ENCODE peak calls at places on chromosomes 7 and 10, in six cellular contexts. One of them, this sample, is unnamed.

GRCh38 chr10:78645053-78645787 is 423.5 kb upstream of the ZMIZ1 start:
- DNase-seq in brain microvascular endothelial cell: no peak
- DNase-seq in HCT116: no peak
- DNase-seq in GM23338: no peak
- DNase-seq in choroid plexus epithelial cell: no peak
- DNase-seq in spleen: no peak
- DNase-seq in this sample: no peak

GRCh38 chr7:108568801-108569380 is 615 bp downstream of the THAP5 start:
- DNase-seq in choroid plexus epithelial cell: no peak
- DNase-seq in spleen: no peak
- DNase-seq in HCT116: no peak
- DNase-seq in GM23338: no peak
- DNase-seq in brain microvascular endothelial cell: no peak
- DNase-seq in this sample: no peak

GRCh38 chr10:88991161-88991899 is 732 bp downstream of the FAS start:
- DNase-seq in HCT116: peak; percentile 35
- DNase-seq in GM23338: peak; percentile 74
- DNase-seq in choroid plexus epithelial cell: peak; percentile 88
- DNase-seq in brain microvascular endothelial cell: peak; percentile 66
- DNase-seq in spleen: peak; percentile 92
- DNase-seq in this sample: peak; percentile 81

GRCh38 chr10:10831085-10831484 is 186.6 kb upstream of the CELF2 start:
- DNase-seq in choroid plexus epithelial cell: peak; percentile 83
- DNase-seq in GM23338: no peak
- DNase-seq in spleen: no peak
- DNase-seq in brain microvascular endothelial cell: peak; percentile 85
- DNase-seq in HCT116: no peak
- DNase-seq in this sample: peak; percentile 100

GRCh38 chr10:30820282-30820991 is 190.9 kb upstream of the LYZL2 start:
- DNase-seq in GM23338: no peak
- DNase-seq in brain microvascular endothelial cell: peak; percentile 86
- DNase-seq in choroid plexus epithelial cell: peak; percentile 79
- DNase-seq in HCT116: no peak
- DNase-seq in spleen: no peak
- DNase-seq in this sample: peak; percentile 95

GRCh38 chr10:131116216-131117005 is 195.1 kb downstream of the TCERG1L start:
- DNase-seq in GM23338: no peak
- DNase-seq in HCT116: no peak
- DNase-seq in spleen: no peak
- DNase-seq in choroid plexus epithelial cell: no peak
- DNase-seq in brain microvascular endothelial cell: no peak
- DNase-seq in this sample: no peak

GRCh38 chr10:117551322-117552155 is 9.0 kb downstream of the EMX2 start:
- DNase-seq in GM23338: peak; percentile 37
- DNase-seq in HCT116: no peak
- DNase-seq in brain microvascular endothelial cell: no peak
- DNase-seq in choroid plexus epithelial cell: no peak
- DNase-seq in spleen: peak; percentile 6
- DNase-seq in this sample: no peak

GRCh38 chr10:115951242-115951641 is 321.8 kb downstream of the GFRA1 start:
- DNase-seq in brain microvascular endothelial cell: no peak
- DNase-seq in choroid plexus epithelial cell: no peak
- DNase-seq in HCT116: no peak
- DNase-seq in GM23338: no peak
- DNase-seq in spleen: no peak
- DNase-seq in this sample: no peak

GRCh38 chr10:76311752-76312699 is 880.6 kb downstream of the LRMDA start:
- DNase-seq in spleen: no peak
- DNase-seq in HCT116: peak; percentile 8
- DNase-seq in brain microvascular endothelial cell: no peak
- DNase-seq in choroid plexus epithelial cell: peak; percentile 22
- DNase-seq in GM23338: peak; percentile 81
- DNase-seq in this sample: peak; percentile 45

GRCh38 chr7:1662101-1662500 is 8.0 kb upstream of the ELFN1 start:
- DNase-seq in spleen: peak; percentile 58
- DNase-seq in brain microvascular endothelial cell: no peak
- DNase-seq in HCT116: no peak
- DNase-seq in choroid plexus epithelial cell: no peak
- DNase-seq in GM23338: no peak
- DNase-seq in this sample: no peak

GRCh38 chr10:56096226-56096517 is 264.9 kb downstream of the ZWINT start:
- DNase-seq in brain microvascular endothelial cell: no peak
- DNase-seq in spleen: no peak
- DNase-seq in choroid plexus epithelial cell: no peak
- DNase-seq in HCT116: no peak
- DNase-seq in GM23338: no peak
- DNase-seq in this sample: no peak

GRCh38 chr10:63766766-63767505 is 245.7 kb downstream of the REEP3 start:
- DNase-seq in choroid plexus epithelial cell: peak; percentile 97
- DNase-seq in HCT116: no peak
- DNase-seq in spleen: no peak
- DNase-seq in brain microvascular endothelial cell: peak; percentile 78
- DNase-seq in GM23338: peak; percentile 18
- DNase-seq in this sample: peak; percentile 63

GRCh38 chr10:22625511-22626288 is 88.7 kb downstream of the PIP4K2A start:
- DNase-seq in brain microvascular endothelial cell: peak; percentile 54
- DNase-seq in GM23338: peak; percentile 33
- DNase-seq in HCT116: no peak
- DNase-seq in choroid plexus epithelial cell: peak; percentile 46
- DNase-seq in spleen: no peak
- DNase-seq in this sample: no peak

GRCh38 chr7:80054356-80054755 is 80.3 kb upstream of the GNAI1 start:
- DNase-seq in GM23338: no peak
- DNase-seq in HCT116: no peak
- DNase-seq in brain microvascular endothelial cell: no peak
- DNase-seq in choroid plexus epithelial cell: peak; percentile 28
- DNase-seq in spleen: no peak
- DNase-seq in this sample: peak; percentile 76

GRCh38 chr7:51187941-51188340 is 128.7 kb downstream of the COBL start:
- DNase-seq in spleen: peak; percentile 70
- DNase-seq in GM23338: peak; percentile 92
- DNase-seq in choroid plexus epithelial cell: no peak
- DNase-seq in HCT116: no peak
- DNase-seq in brain microvascular endothelial cell: no peak
- DNase-seq in this sample: no peak

GRCh38 chr7:41579961-41580935 is 122.6 kb downstream of the INHBA start:
- DNase-seq in brain microvascular endothelial cell: peak; percentile 85
- DNase-seq in spleen: no peak
- DNase-seq in GM23338: no peak
- DNase-seq in choroid plexus epithelial cell: peak; percentile 53
- DNase-seq in HCT116: no peak
- DNase-seq in this sample: peak; percentile 85

DNA sequence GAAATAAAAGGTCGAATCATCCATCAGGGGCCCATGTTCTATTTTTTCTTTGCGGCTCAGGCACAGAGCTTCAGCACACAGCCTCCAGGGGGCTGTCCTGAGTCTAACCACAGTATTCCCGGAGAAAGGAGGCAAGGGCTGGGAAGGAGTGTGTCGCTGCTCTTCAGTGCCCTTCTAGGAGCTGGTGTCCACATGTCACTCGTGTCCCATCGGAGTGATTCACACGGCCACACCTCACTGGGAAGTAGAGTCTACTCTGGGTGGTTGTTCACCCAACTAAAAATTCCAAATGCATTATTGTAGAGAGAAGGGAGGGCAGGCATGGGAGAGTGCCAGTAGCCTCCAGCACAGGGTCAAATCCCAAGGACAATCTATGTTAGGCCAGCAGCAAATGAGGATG is 114.8 kb upstream of the LANCL2 start:
- DNase-seq in choroid plexus epithelial cell: peak; percentile 23
- DNase-seq in brain microvascular endothelial cell: no peak
- DNase-seq in GM23338: peak; percentile 84
- DNase-seq in spleen: no peak
- DNase-seq in HCT116: peak; percentile 48
- DNase-seq in this sample: peak; percentile 25
- TF ChIP-seq CTCF in choroid plexus epithelial cell: peak; percentile 63
- TF ChIP-seq CTCF in brain microvascular endothelial cell: peak; percentile 77
- TF ChIP-seq CTCF in GM23338: peak; percentile 68
- TF ChIP-seq CTCF in spleen: no peak
- TF ChIP-seq CTCF in HCT116: peak; percentile 92
- TF ChIP-seq CTCF in this sample: peak; percentile 61

GRCh38 chr10:97734021-97734420 is 2.9 kb upstream of the ZFYVE27 start:
- DNase-seq in spleen: no peak
- DNase-seq in brain microvascular endothelial cell: no peak
- DNase-seq in choroid plexus epithelial cell: no peak
- DNase-seq in GM23338: no peak
- DNase-seq in HCT116: no peak
- DNase-seq in this sample: no peak

GRCh38 chr10:97737770-97738265 is 890 bp downstream of the ZFYVE27 start:
- DNase-seq in choroid plexus epithelial cell: no peak
- DNase-seq in HCT116: no peak
- DNase-seq in brain microvascular endothelial cell: no peak
- DNase-seq in GM23338: no peak
- DNase-seq in spleen: no peak
- DNase-seq in this sample: no peak

GRCh38 chr10:97738616-97739015 is 1.7 kb downstream of the ZFYVE27 start:
- DNase-seq in HCT116: no peak
- DNase-seq in spleen: no peak
- DNase-seq in choroid plexus epithelial cell: no peak
- DNase-seq in brain microvascular endothelial cell: no peak
- DNase-seq in GM23338: no peak
- DNase-seq in this sample: no peak

GRCh38 chr10:97736403-97736901 is 476 bp upstream of the ZFYVE27 start:
- DNase-seq in choroid plexus epithelial cell: no peak
- DNase-seq in HCT116: no peak
- DNase-seq in GM23338: no peak
- DNase-seq in spleen: no peak
- DNase-seq in brain microvascular endothelial cell: no peak
- DNase-seq in this sample: no peak

GRCh38 chr10:97736902-97737769 is at the start of gene ZFYVE27:
- DNase-seq in choroid plexus epithelial cell: peak; percentile 96
- DNase-seq in brain microvascular endothelial cell: peak; percentile 91
- DNase-seq in spleen: peak; percentile 99
- DNase-seq in HCT116: peak; percentile 88
- DNase-seq in GM23338: peak; percentile 97
- DNase-seq in this sample: peak; percentile 93
- H3K4me3 ChIP-seq in choroid plexus epithelial cell: peak within 1 kb of the TSS; percentile 99
- H3K4me3 ChIP-seq in brain microvascular endothelial cell: peak within 1 kb of the TSS; percentile 98
- H3K4me3 ChIP-seq in spleen: peak within 1 kb of the TSS; percentile 91
- H3K4me3 ChIP-seq in HCT116: peak within 1 kb of the TSS; percentile 83
- H3K4me3 ChIP-seq in GM23338: peak within 1 kb of the TSS; percentile 97
- H3K4me3 ChIP-seq in this sample: peak within 1 kb of the TSS; percentile 89

GRCh38 chr7:139125637-139126036 is 16.1 kb upstream of the ZC3HAV1 start:
- DNase-seq in brain microvascular endothelial cell: no peak
- DNase-seq in GM23338: no peak
- DNase-seq in choroid plexus epithelial cell: no peak
- DNase-seq in HCT116: no peak
- DNase-seq in spleen: no peak
- DNase-seq in this sample: no peak

GRCh38 chr7:139131622-139132021 is 22.1 kb upstream of the ZC3HAV1 start:
- DNase-seq in HCT116: no peak
- DNase-seq in spleen: no peak
- DNase-seq in GM23338: no peak
- DNase-seq in choroid plexus epithelial cell: no peak
- DNase-seq in brain microvascular endothelial cell: no peak
- DNase-seq in this sample: no peak

GRCh38 chr7:139124084-139124914 is 14.8 kb upstream of the ZC3HAV1 start:
- DNase-seq in choroid plexus epithelial cell: no peak
- DNase-seq in brain microvascular endothelial cell: no peak
- DNase-seq in HCT116: no peak
- DNase-seq in spleen: no peak
- DNase-seq in GM23338: no peak
- DNase-seq in this sample: no peak

GRCh38 chr7:139133335-139134139 is 24.0 kb upstream of the ZC3HAV1 start:
- DNase-seq in HCT116: peak; percentile 82
- DNase-seq in GM23338: peak; percentile 94
- DNase-seq in choroid plexus epithelial cell: peak; percentile 90
- DNase-seq in brain microvascular endothelial cell: peak; percentile 84
- DNase-seq in spleen: peak; percentile 98
- DNase-seq in this sample: peak; percentile 88

DNA sequence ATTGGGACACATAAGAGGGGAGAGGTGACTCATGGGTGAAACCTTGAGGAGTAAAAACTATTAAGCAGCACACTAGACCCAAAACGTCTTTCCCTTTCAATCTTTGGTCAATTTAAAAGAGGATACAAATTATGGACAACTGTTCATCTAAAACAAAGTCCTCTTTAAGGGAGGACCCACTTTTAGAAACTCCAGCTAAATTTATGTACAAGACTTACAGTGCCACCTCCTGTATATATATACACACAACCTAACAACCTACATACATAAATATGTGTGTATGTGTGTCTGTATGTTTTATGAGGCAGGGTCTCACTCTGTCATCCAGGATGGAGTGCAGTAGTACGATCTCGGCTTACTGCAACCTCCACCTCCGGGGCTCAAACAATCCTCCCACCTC is 18.1 kb upstream of the ZC3HAV1 start:
- DNase-seq in HCT116: no peak
- DNase-seq in choroid plexus epithelial cell: peak; percentile 39
- DNase-seq in GM23338: no peak
- DNase-seq in brain microvascular endothelial cell: no peak
- DNase-seq in spleen: no peak
- DNase-seq in this sample: peak; percentile 9
- TF ChIP-seq CTCF in HCT116: no peak
- TF ChIP-seq CTCF in choroid plexus epithelial cell: no peak
- TF ChIP-seq CTCF in GM23338: no peak
- TF ChIP-seq CTCF in brain microvascular endothelial cell: no peak
- TF ChIP-seq CTCF in spleen: no peak
- TF ChIP-seq CTCF in this sample: no peak

GRCh38 chr10:99331207-99331803 is 2.1 kb downstream of the CNNM1 start:
- DNase-seq in HCT116: no peak
- DNase-seq in spleen: no peak
- DNase-seq in choroid plexus epithelial cell: peak; percentile 27
- DNase-seq in GM23338: no peak
- DNase-seq in brain microvascular endothelial cell: no peak
- DNase-seq in this sample: peak; percentile 16

GRCh38 chr10:99330675-99330924 is 1.4 kb downstream of the CNNM1 start:
- DNase-seq in brain microvascular endothelial cell: no peak
- DNase-seq in GM23338: no peak
- DNase-seq in spleen: no peak
- DNase-seq in choroid plexus epithelial cell: no peak
- DNase-seq in HCT116: no peak
- DNase-seq in this sample: no peak

GRCh38 chr10:99329891-99330674 is 927 bp downstream of the CNNM1 start:
- DNase-seq in brain microvascular endothelial cell: no peak
- DNase-seq in spleen: peak; percentile 73
- DNase-seq in HCT116: no peak
- DNase-seq in GM23338: peak; percentile 59
- DNase-seq in choroid plexus epithelial cell: peak; percentile 6
- DNase-seq in this sample: peak; percentile 7

GRCh38 chr10:99328579-99329237 is 448 bp upstream of the CNNM1 start:
- DNase-seq in spleen: no peak
- DNase-seq in HCT116: no peak
- DNase-seq in brain microvascular endothelial cell: no peak
- DNase-seq in GM23338: peak; percentile 40
- DNase-seq in choroid plexus epithelial cell: no peak
- DNase-seq in this sample: peak; percentile 38

DNA sequence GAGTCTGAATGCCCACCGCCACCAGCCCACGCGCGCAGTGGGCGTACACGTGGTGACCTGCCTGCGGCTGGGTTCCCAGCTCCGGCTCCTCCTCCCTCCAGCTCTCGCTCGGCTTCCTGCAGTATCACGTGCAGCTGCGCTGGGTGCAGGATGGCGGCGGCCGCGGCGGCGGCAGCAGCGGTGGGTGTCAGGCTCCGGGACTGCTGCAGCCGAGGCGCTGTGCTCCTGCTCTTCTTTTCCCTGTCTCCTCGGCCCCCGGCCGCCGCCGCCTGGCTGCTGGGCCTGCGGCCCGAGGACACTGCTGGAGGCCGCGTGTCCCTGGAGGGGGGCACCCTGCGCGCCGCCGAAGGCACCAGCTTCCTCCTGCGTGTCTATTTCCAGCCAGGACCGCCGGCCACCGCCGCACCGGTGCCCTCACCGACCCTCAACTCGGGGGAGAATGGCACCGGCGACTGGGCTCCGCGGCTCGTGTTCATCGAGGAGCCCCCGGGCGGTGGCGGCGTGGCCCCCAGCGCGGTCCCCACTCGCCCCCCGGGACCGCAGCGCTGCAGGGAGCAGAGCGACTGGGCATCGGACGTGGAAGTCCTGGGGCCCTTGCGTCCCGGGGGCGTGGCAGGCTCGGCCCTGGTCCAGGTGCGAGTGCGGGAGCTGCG is at the start of gene CNNM1:
- DNase-seq in choroid plexus epithelial cell: no peak
- DNase-seq in brain microvascular endothelial cell: no peak
- DNase-seq in GM23338: peak; percentile 73
- DNase-seq in spleen: peak; percentile 76
- DNase-seq in HCT116: no peak
- DNase-seq in this sample: peak; percentile 14
- H3K4me3 ChIP-seq in choroid plexus epithelial cell: peak within 1 kb of the TSS; percentile 20
- H3K4me3 ChIP-seq in brain microvascular endothelial cell: peak within 1 kb of the TSS; percentile 5
- H3K4me3 ChIP-seq in GM23338: peak within 1 kb of the TSS; percentile 62
- H3K4me3 ChIP-seq in spleen: peak within 1 kb of the TSS; percentile 48
- H3K4me3 ChIP-seq in HCT116: no peak within 1 kb of the TSS
- H3K4me3 ChIP-seq in this sample: peak within 1 kb of the TSS; percentile 35